ENCODE peak calls at places on chromosomes 12 and 14, in five cellular contexts. H, J, L, C and Y are unnamed samples.

GRCh38 chr12:41739066-41739465 is 405.6 kb downstream of the GXYLT1 start:
- DNase-seq in H (no peak), J (no peak), L (no peak), C (no peak), Y (no peak)

GRCh38 chr14:23887536-23887935 is 66.0 kb upstream of the DHRS4 start:
- DNase-seq in H (no peak), J (no peak), L (no peak), C (no peak), Y (no peak)

GRCh38 chr14:93036652-93037341 is 78.9 kb downstream of the ITPK1 start:
- DNase-seq in H (no peak), J (peak; percentile 21), L (no peak), C (peak; percentile 69), Y (no peak)

GRCh38 chr12:4423528-4424195 is 22.0 kb downstream of the FGF6 start:
- DNase-seq in H (no peak), J (no peak), L (no peak), C (no peak), Y (no peak)

GRCh38 chr12:70744133-70744532 is 106.9 kb upstream of the PTPRB start:
- DNase-seq in H (no peak), J (no peak), L (no peak), C (no peak), Y (no peak)

GRCh38 chr14:99263564-99264330 is 8.2 kb downstream of the BCL11B start:
- DNase-seq in H (no peak), J (no peak), L (no peak), C (no peak), Y (no peak)

GRCh38 chr12:106147956-106148355 is 9.2 kb upstream of the NUAK1 start:
- DNase-seq in H (no peak), J (no peak), L (no peak), C (no peak), Y (no peak)

GRCh38 chr12:80580254-80580653 is 127.2 kb upstream of the MYF6 start:
- DNase-seq in H (no peak), J (no peak), L (no peak), C (no peak), Y (no peak)

GRCh38 chr12:31118831-31119530 is 45.3 kb downstream of the DDX11 start:
- DNase-seq in H (peak; percentile 58), J (peak; percentile 74), L (no peak), C (no peak), Y (peak; percentile 72)

GRCh38 chr14:62947291-62947690 is 98.0 kb downstream of the KCNH5 start:
- DNase-seq in H (no peak), J (no peak), L (no peak), C (no peak), Y (no peak)

GRCh38 chr12:57127101-57127709 is 1.1 kb upstream of the LRP1 start:
- DNase-seq in H (peak; percentile 69), J (peak; percentile 79), L (no peak), C (peak; percentile 84), Y (peak; percentile 76)

GRCh38 chr14:94177806-94178205 is 3.7 kb downstream of the PPP4R4 start:
- DNase-seq in H (no peak), J (no peak), L (no peak), C (no peak), Y (no peak)

GRCh38 chr14:51521764-51522163 is 129.9 kb upstream of the FRMD6 start:
- DNase-seq in H (no peak), J (no peak), L (no peak), C (no peak), Y (no peak)

GRCh38 chr12:111792155-111792876 is 25.6 kb downstream of the ALDH2 start:
- DNase-seq in H (peak; percentile 82), J (peak; percentile 30), L (no peak), C (no peak), Y (no peak)

GRCh38 chr12:30517320-30517719 is 178.3 kb downstream of the IPO8 start:
- DNase-seq in H (no peak), J (no peak), L (no peak), C (no peak), Y (no peak)

GRCh38 chr12:117699575-117699974 is 269.2 kb downstream of the KSR2 start:
- DNase-seq in H (no peak), J (no peak), L (no peak), C (no peak), Y (no peak)

GRCh38 chr14:100604709-100605108 is 17.5 kb upstream of the BEGAIN start:
- DNase-seq in H (no peak), J (no peak), L (no peak), C (no peak), Y (no peak)

GRCh38 chr12:113440947-113441782 is 19.0 kb downstream of the SDSL start:
- DNase-seq in H (no peak), J (no peak), L (no peak), C (no peak), Y (no peak)

GRCh38 chr14:91417134-91417982 is at the start of gene CCDC88C:
- DNase-seq in H (peak; percentile 16), J (peak; percentile 69), L (no peak), C (peak; percentile 54), Y (peak; percentile 64)

GRCh38 chr12:65668981-65669695 is 155.1 kb upstream of the HMGA2 start:
- DNase-seq in H (no peak), J (no peak), L (no peak), C (no peak), Y (no peak)

GRCh38 chr12:47281667-47282171 is 202.0 kb upstream of the AMIGO2 start:
- DNase-seq in H (peak; percentile 35), J (no peak), L (no peak), C (no peak), Y (no peak)

GRCh38 chr12:57586832-57587429 is 4.1 kb upstream of the PIP4K2C start:
- DNase-seq in H (no peak), J (no peak), L (no peak), C (no peak), Y (no peak)

GRCh38 chr12:41663487-41664258 is 475.6 kb downstream of the PDZRN4 start:
- DNase-seq in H (no peak), J (peak; percentile 39), L (no peak), C (peak; percentile 28), Y (no peak)

GRCh38 chr14:68911594-68912227 is 67.4 kb downstream of the ACTN1 start:
- DNase-seq in H (peak; percentile 88), J (peak; percentile 78), L (no peak), C (peak; percentile 74), Y (peak; percentile 89)

GRCh38 chr12:87274594-87275245 is 754.5 kb downstream of the C12orf50 start:
- DNase-seq in H (peak; percentile 10), J (peak; percentile 42), L (no peak), C (no peak), Y (no peak)
- TF ChIP-seq ESRRA in H (no peak), J (no peak), L (no peak), C (no peak), Y (no peak)

GRCh38 chr12:92221916-92222315 is 76.3 kb upstream of the BTG1 start:
- DNase-seq in H (no peak), J (no peak), L (no peak), C (no peak), Y (no peak)

GRCh38 chr12:92216092-92216491 is 70.4 kb upstream of the BTG1 start:
- DNase-seq in H (no peak), J (no peak), L (no peak), C (no peak), Y (no peak)

GRCh38 chr12:92215358-92215757 is 69.7 kb upstream of the BTG1 start:
- DNase-seq in H (no peak), J (no peak), L (no peak), C (no peak), Y (no peak)

DNA sequence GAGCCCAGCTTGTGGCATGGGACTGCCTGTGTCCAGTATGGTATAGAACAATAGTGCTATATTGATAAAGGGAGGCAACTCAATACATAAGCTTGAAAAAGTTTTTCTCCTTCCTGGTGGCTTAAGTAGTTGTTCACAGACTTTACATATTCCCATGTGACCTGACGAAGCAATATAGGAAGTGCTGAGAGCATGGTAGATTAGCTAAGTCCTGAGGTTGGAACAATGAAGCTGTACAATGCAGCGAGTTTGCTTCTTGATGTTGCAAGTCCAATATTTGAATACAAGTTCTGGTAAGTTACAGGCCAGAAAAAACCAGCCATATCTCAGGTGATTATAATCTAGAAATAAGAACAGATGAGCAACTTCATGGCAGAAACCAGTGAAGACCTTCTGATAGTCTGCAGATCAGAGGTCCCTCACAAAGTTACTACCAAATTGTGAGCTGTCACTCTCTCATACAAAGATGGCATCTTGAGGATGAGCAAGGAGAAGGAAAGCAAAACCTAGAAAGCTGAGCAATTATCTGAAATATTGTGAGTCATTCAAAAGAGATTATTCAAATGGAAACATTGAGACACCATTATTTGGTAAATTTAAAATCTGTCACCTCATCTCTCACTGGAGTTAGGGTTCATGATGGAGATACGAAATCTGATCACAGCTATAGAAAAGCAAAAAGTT is 72.9 kb upstream of the BTG1 start:
- DNase-seq in H (no peak), J (no peak), L (no peak), C (no peak), Y (no peak)
- TF ChIP-seq ESRRA in H (no peak), J (no peak), L (no peak), C (no peak), Y (no peak)

GRCh38 chr12:107411792-107412535 is 273.6 kb upstream of the PWP1 start:
- DNase-seq in H (no peak), J (peak; percentile 71), L (no peak), C (no peak), Y (no peak)

GRCh38 chr12:107418976-107419375 is 266.6 kb upstream of the PWP1 start:
- DNase-seq in H (no peak), J (no peak), L (no peak), C (no peak), Y (no peak)

GRCh38 chr12:107415066-107415465 is 270.5 kb upstream of the PWP1 start:
- DNase-seq in H (no peak), J (peak; percentile 67), L (no peak), C (no peak), Y (no peak)

GRCh38 chr12:107417004-107417403 is 268.6 kb upstream of the PWP1 start:
- DNase-seq in H (no peak), J (no peak), L (no peak), C (peak; percentile 80), Y (no peak)

GRCh38 chr12:107415834-107416233 is 269.8 kb upstream of the PWP1 start:
- DNase-seq in H (no peak), J (no peak), L (no peak), C (no peak), Y (no peak)
- TF ChIP-seq ESRRA in H (no peak), J (no peak), L (no peak), C (no peak), Y (no peak)

DNA sequence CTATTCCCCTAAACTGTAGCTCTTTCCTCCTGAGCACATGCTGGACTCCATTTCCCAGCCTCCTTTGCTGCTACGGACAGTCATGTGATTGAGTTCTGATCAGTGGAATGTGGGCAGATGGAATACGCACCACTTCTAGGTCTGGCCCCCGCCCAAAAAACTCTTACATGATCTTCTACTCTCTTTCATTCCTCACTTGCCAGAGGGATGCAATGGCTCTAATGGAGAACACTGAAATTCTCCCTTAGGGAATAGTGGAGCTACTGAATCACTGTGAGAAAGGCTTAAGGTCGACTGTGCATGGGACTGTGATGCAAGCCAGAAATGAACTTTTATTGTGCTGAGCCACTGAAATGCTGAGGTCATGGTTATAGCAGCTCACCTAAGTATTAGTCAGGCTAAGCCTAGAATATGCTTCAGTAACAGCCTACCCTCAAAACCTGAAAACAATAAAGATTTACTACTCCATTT is 13.0 kb upstream of the TMED2 start:
- DNase-seq in H (peak; percentile 39), J (peak; percentile 63), L (no peak), C (peak; percentile 56), Y (peak; percentile 32)
- TF ChIP-seq ESRRA in H (no peak), J (no peak), L (no peak), C (no peak), Y (no peak)